ENCODE peak calls at places on chromosomes 1 and 21, in ten cellular contexts. One of them, this sample, is unnamed.

GRCh38 chr1:34405266-34405959 is 228.7 kb downstream of the C1orf94 start:
- DNase-seq in neural progenitor cell: no peak
- DNase-seq in GM12864: no peak
- DNase-seq in tibial artery: no peak
- DNase-seq in fibroblast of lung: no peak
- DNase-seq in IMR-90: no peak
- DNase-seq in foreskin fibroblast: no peak
- DNase-seq in body of pancreas: no peak
- DNase-seq in Panc1: no peak
- DNase-seq in dorsolateral prefrontal cortex: no peak
- DNase-seq in this sample: no peak

GRCh38 chr1:201498621-201499020 is 8.3 kb downstream of the CSRP1 start:
- DNase-seq in neural progenitor cell: no peak
- DNase-seq in GM12864: no peak
- DNase-seq in tibial artery: no peak
- DNase-seq in fibroblast of lung: no peak
- DNase-seq in IMR-90: no peak
- DNase-seq in foreskin fibroblast: no peak
- DNase-seq in body of pancreas: no peak
- DNase-seq in Panc1: no peak
- DNase-seq in dorsolateral prefrontal cortex: no peak
- DNase-seq in this sample: no peak

GRCh38 chr1:42420145-42420544 is 35.7 kb downstream of the ZMYND12 start:
- DNase-seq in neural progenitor cell: no peak
- DNase-seq in GM12864: no peak
- DNase-seq in tibial artery: no peak
- DNase-seq in fibroblast of lung: peak
- DNase-seq in IMR-90: no peak
- DNase-seq in foreskin fibroblast: no peak
- DNase-seq in body of pancreas: no peak
- DNase-seq in Panc1: no peak
- DNase-seq in dorsolateral prefrontal cortex: peak
- DNase-seq in this sample: no peak

GRCh38 chr1:74344396-74344795 is 109.2 kb downstream of the TNNI3K start:
- DNase-seq in neural progenitor cell: no peak
- DNase-seq in GM12864: no peak
- DNase-seq in tibial artery: no peak
- DNase-seq in fibroblast of lung: no peak
- DNase-seq in IMR-90: no peak
- DNase-seq in foreskin fibroblast: no peak
- DNase-seq in body of pancreas: no peak
- DNase-seq in Panc1: no peak
- DNase-seq in dorsolateral prefrontal cortex: no peak
- DNase-seq in this sample: no peak

GRCh38 chr21:42463861-42464515 is 32.0 kb downstream of the RSPH1 start:
- DNase-seq in neural progenitor cell: no peak
- DNase-seq in GM12864: peak
- DNase-seq in tibial artery: peak
- DNase-seq in fibroblast of lung: peak
- DNase-seq in IMR-90: peak
- DNase-seq in foreskin fibroblast: no peak
- DNase-seq in body of pancreas: peak
- DNase-seq in Panc1: no peak
- DNase-seq in dorsolateral prefrontal cortex: no peak
- DNase-seq in this sample: no peak

GRCh38 chr1:109880961-109881894 is 29.4 kb upstream of the CSF1 start:
- DNase-seq in neural progenitor cell: no peak
- DNase-seq in GM12864: no peak
- DNase-seq in tibial artery: peak
- DNase-seq in fibroblast of lung: no peak
- DNase-seq in IMR-90: no peak
- DNase-seq in foreskin fibroblast: no peak
- DNase-seq in body of pancreas: no peak
- DNase-seq in Panc1: no peak
- DNase-seq in dorsolateral prefrontal cortex: no peak
- DNase-seq in this sample: no peak

GRCh38 chr1:24586970-24587820 is 31.3 kb downstream of the NCMAP start:
- DNase-seq in neural progenitor cell: peak
- DNase-seq in GM12864: peak
- DNase-seq in tibial artery: no peak
- DNase-seq in fibroblast of lung: peak
- DNase-seq in IMR-90: peak
- DNase-seq in foreskin fibroblast: peak
- DNase-seq in body of pancreas: peak
- DNase-seq in Panc1: peak
- DNase-seq in dorsolateral prefrontal cortex: no peak
- DNase-seq in this sample: peak

GRCh38 chr1:203582568-203582967 is 44.1 kb upstream of the ATP2B4 start:
- DNase-seq in neural progenitor cell: no peak
- DNase-seq in GM12864: no peak
- DNase-seq in tibial artery: no peak
- DNase-seq in fibroblast of lung: no peak
- DNase-seq in IMR-90: no peak
- DNase-seq in foreskin fibroblast: no peak
- DNase-seq in body of pancreas: no peak
- DNase-seq in Panc1: no peak
- DNase-seq in dorsolateral prefrontal cortex: no peak
- DNase-seq in this sample: no peak

GRCh38 chr1:47664356-47664755 is 226.5 kb downstream of the FOXD2 start:
- DNase-seq in neural progenitor cell: no peak
- DNase-seq in GM12864: no peak
- DNase-seq in tibial artery: peak
- DNase-seq in fibroblast of lung: no peak
- DNase-seq in IMR-90: no peak
- DNase-seq in foreskin fibroblast: no peak
- DNase-seq in body of pancreas: no peak
- DNase-seq in Panc1: no peak
- DNase-seq in dorsolateral prefrontal cortex: no peak
- DNase-seq in this sample: no peak

GRCh38 chr1:74748962-74749361 is 16.0 kb downstream of the TYW3 start:
- DNase-seq in neural progenitor cell: no peak
- DNase-seq in GM12864: no peak
- DNase-seq in tibial artery: no peak
- DNase-seq in fibroblast of lung: no peak
- DNase-seq in IMR-90: no peak
- DNase-seq in foreskin fibroblast: no peak
- DNase-seq in body of pancreas: no peak
- DNase-seq in Panc1: no peak
- DNase-seq in dorsolateral prefrontal cortex: no peak
- DNase-seq in this sample: no peak

DNA sequence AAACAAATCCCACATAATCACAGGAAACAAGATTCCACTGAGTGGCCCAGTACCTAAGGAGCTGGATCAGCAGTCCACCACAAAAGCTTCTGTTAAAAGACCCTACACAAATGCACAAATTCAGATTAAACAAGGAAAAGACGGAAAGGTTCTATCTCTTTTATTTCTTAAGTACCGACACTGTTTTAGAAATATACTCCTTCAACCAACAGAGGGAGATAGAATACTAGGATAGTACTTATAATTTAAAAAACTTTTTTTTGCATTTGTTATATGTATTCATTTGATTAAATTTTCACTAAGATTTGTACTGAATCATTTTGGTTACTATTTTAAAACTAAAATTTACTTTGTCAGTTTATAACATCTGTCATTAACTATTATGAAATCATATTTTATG is 12.5 kb downstream of the CDC7 start:
- DNase-seq in neural progenitor cell: no peak
- DNase-seq in GM12864: no peak
- DNase-seq in tibial artery: no peak
- DNase-seq in fibroblast of lung: peak
- DNase-seq in IMR-90: peak
- DNase-seq in foreskin fibroblast: peak
- DNase-seq in body of pancreas: no peak
- DNase-seq in Panc1: no peak
- DNase-seq in dorsolateral prefrontal cortex: no peak
- DNase-seq in this sample: no peak
- TF ChIP-seq CTCF in neural progenitor cell: peak
- TF ChIP-seq CTCF in GM12864: no peak
- TF ChIP-seq CTCF in tibial artery: peak
- TF ChIP-seq CTCF in fibroblast of lung: peak
- TF ChIP-seq CTCF in IMR-90: peak
- TF ChIP-seq CTCF in foreskin fibroblast: no peak
- TF ChIP-seq CTCF in body of pancreas: peak
- TF ChIP-seq CTCF in Panc1: peak
- TF ChIP-seq CTCF in dorsolateral prefrontal cortex: peak
- TF ChIP-seq CTCF in this sample: no peak

DNA sequence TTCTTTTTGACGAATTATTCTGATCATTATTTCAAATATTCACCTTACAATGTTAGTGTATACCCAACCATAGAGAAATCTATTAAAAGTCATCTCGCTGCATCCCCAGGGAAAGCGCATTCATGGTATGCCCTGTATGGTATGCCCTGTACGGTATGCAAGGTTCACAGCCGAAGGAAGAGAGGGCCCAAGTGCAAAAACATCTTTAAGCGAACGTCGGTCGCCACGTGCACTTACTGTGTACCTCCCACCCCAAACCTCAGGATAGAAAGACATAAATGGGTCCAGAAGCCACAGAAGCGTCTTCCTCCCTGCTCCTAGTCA is 14.4 kb downstream of the HLX start:
- DNase-seq in neural progenitor cell: peak
- DNase-seq in GM12864: no peak
- DNase-seq in tibial artery: no peak
- DNase-seq in fibroblast of lung: no peak
- DNase-seq in IMR-90: no peak
- DNase-seq in foreskin fibroblast: no peak
- DNase-seq in body of pancreas: no peak
- DNase-seq in Panc1: no peak
- DNase-seq in dorsolateral prefrontal cortex: no peak
- DNase-seq in this sample: no peak
- H3K4me3 ChIP-seq in neural progenitor cell: peak
- H3K4me3 ChIP-seq in GM12864: no peak
- H3K4me3 ChIP-seq in tibial artery: no peak
- H3K4me3 ChIP-seq in fibroblast of lung: peak
- H3K4me3 ChIP-seq in IMR-90: no peak
- H3K4me3 ChIP-seq in foreskin fibroblast: peak
- H3K4me3 ChIP-seq in body of pancreas: peak
- H3K4me3 ChIP-seq in Panc1: peak
- H3K4me3 ChIP-seq in dorsolateral prefrontal cortex: peak
- H3K4me3 ChIP-seq in this sample: peak

GRCh38 chr1:12185036-12185435 is 18.2 kb downstream of the TNFRSF1B start:
- DNase-seq in neural progenitor cell: no peak
- DNase-seq in GM12864: no peak
- DNase-seq in tibial artery: no peak
- DNase-seq in fibroblast of lung: no peak
- DNase-seq in IMR-90: no peak
- DNase-seq in foreskin fibroblast: no peak
- DNase-seq in body of pancreas: no peak
- DNase-seq in Panc1: no peak
- DNase-seq in dorsolateral prefrontal cortex: no peak
- DNase-seq in this sample: no peak

GRCh38 chr1:12183095-12183794 is 16.5 kb downstream of the TNFRSF1B start:
- DNase-seq in neural progenitor cell: no peak
- DNase-seq in GM12864: no peak
- DNase-seq in tibial artery: no peak
- DNase-seq in fibroblast of lung: no peak
- DNase-seq in IMR-90: no peak
- DNase-seq in foreskin fibroblast: no peak
- DNase-seq in body of pancreas: no peak
- DNase-seq in Panc1: no peak
- DNase-seq in dorsolateral prefrontal cortex: no peak
- DNase-seq in this sample: no peak

GRCh38 chr1:12185556-12186276 is 18.9 kb downstream of the TNFRSF1B start:
- DNase-seq in neural progenitor cell: no peak
- DNase-seq in GM12864: no peak
- DNase-seq in tibial artery: no peak
- DNase-seq in fibroblast of lung: peak
- DNase-seq in IMR-90: no peak
- DNase-seq in foreskin fibroblast: peak
- DNase-seq in body of pancreas: no peak
- DNase-seq in Panc1: no peak
- DNase-seq in dorsolateral prefrontal cortex: no peak
- DNase-seq in this sample: no peak

GRCh38 chr1:12182410-12182946 is 15.7 kb downstream of the TNFRSF1B start:
- DNase-seq in neural progenitor cell: no peak
- DNase-seq in GM12864: no peak
- DNase-seq in tibial artery: no peak
- DNase-seq in fibroblast of lung: no peak
- DNase-seq in IMR-90: no peak
- DNase-seq in foreskin fibroblast: no peak
- DNase-seq in body of pancreas: no peak
- DNase-seq in Panc1: no peak
- DNase-seq in dorsolateral prefrontal cortex: no peak
- DNase-seq in this sample: no peak

DNA sequence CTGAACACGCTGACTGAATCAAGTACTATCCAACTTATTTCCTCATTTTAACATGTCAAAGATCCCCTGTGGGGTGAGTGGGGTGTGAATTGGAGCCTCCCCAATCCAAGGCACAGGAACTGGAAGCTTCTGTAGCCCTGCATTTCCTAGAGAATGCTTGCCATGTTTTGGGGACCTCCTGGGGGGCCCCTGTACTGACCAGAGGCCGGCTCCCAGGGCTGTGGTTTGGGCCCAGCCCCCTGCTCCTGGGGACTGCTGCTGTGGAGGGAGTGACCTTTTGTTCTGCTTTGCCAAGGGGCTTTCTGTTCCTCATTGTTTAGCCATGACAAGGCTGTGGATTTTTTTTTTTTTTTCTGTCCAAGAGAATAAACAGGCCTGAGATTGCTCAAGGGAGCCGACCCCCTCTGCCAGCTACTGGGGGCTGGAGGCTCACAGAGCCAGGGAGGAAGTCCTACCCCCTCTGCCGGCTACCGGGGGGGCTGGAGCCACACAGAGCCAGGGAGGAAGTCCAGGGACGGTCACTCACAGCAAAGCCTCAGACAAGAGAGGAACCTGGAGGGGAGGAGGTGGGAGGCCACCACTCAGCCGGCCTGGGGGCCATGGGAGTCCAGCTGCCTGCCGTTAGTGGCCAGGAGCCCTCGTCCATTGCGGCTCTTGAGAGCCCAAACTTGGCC is 17.4 kb downstream of the TNFRSF1B start:
- DNase-seq in neural progenitor cell: peak
- DNase-seq in GM12864: no peak
- DNase-seq in tibial artery: peak
- DNase-seq in fibroblast of lung: peak
- DNase-seq in IMR-90: peak
- DNase-seq in foreskin fibroblast: peak
- DNase-seq in body of pancreas: peak
- DNase-seq in Panc1: no peak
- DNase-seq in dorsolateral prefrontal cortex: peak
- DNase-seq in this sample: peak
- TF ChIP-seq CTCF in neural progenitor cell: peak
- TF ChIP-seq CTCF in GM12864: no peak
- TF ChIP-seq CTCF in tibial artery: no peak
- TF ChIP-seq CTCF in fibroblast of lung: peak
- TF ChIP-seq CTCF in IMR-90: peak
- TF ChIP-seq CTCF in foreskin fibroblast: peak
- TF ChIP-seq CTCF in body of pancreas: peak
- TF ChIP-seq CTCF in Panc1: no peak
- TF ChIP-seq CTCF in dorsolateral prefrontal cortex: no peak
- TF ChIP-seq CTCF in this sample: peak

DNA sequence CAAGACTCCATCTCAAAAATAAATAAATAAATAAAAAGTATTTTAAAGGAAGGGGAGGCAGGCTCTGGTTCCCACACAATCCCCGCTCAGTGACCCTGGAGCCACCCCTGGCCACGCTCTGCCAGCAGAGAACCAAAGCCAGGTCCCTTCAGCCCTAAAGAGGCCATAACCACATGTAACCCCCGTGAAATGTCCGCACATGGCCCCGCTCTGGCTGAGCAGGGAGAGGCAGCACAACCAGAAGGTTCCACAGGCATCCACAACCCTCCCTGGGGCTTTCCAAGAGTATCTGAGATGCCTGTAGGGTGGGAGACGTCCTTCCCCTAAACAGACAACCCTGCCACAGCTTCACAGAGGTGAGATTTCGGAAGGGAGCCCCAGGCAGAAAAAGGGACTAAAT is 1.4 kb upstream of the ARF1 start:
- DNase-seq in neural progenitor cell: no peak
- DNase-seq in GM12864: no peak
- DNase-seq in tibial artery: peak
- DNase-seq in fibroblast of lung: no peak
- DNase-seq in IMR-90: no peak
- DNase-seq in foreskin fibroblast: no peak
- DNase-seq in body of pancreas: peak
- DNase-seq in Panc1: no peak
- DNase-seq in dorsolateral prefrontal cortex: peak
- DNase-seq in this sample: no peak
- H3K4me3 ChIP-seq in neural progenitor cell: peak
- H3K4me3 ChIP-seq in GM12864: peak
- H3K4me3 ChIP-seq in tibial artery: peak
- H3K4me3 ChIP-seq in fibroblast of lung: peak
- H3K4me3 ChIP-seq in IMR-90: peak
- H3K4me3 ChIP-seq in foreskin fibroblast: peak
- H3K4me3 ChIP-seq in body of pancreas: no peak
- H3K4me3 ChIP-seq in Panc1: peak
- H3K4me3 ChIP-seq in dorsolateral prefrontal cortex: peak
- H3K4me3 ChIP-seq in this sample: peak